ENCODE peak calls at places on chromosome 1, in nine cellular contexts. F is cardiac muscle cell; R is OCI-LY7; Y is PC-3; O is spleen; K is uterus; N is GM06990; M is brain microvascular endothelial cell; H is CD8-positive, alpha-beta T cell. B is an unnamed sample.

GRCh38 chr1:33256335-33256700 is at the start of gene ZNF362:
- DNase-seq in H (peak; percentile 82), K (peak; percentile 55), O (peak; percentile 93), N (peak; percentile 76), R (peak; percentile 80), Y (peak; percentile 59), F (peak; percentile 73), M (peak; percentile 49), B (no peak)

GRCh38 chr1:94792473-94792875 is 27.7 kb upstream of the SLC44A3 start:
- DNase-seq in Y (peak; percentile 72), O (peak; percentile 71), N (peak; percentile 31), F (peak; percentile 51), R (peak; percentile 75), K (no peak), M (peak; percentile 68), H (no peak), B (peak; percentile 63)

GRCh38 chr1:160219062-160219929 is 14.1 kb downstream of the PEA15 start:
- DNase-seq in F (peak; percentile 78), N (no peak), H (no peak), M (peak; percentile 50), O (no peak), Y (peak; percentile 73), K (no peak), R (no peak), B (peak; percentile 29)

GRCh38 chr1:170483041-170483440 is 48.9 kb upstream of the GORAB start:
- DNase-seq in F (no peak), H (no peak), Y (no peak), M (no peak), N (no peak), O (no peak), K (no peak), R (no peak), B (peak; percentile 54)

GRCh38 chr1:110489973-110490542 is 28.9 kb downstream of the KCNA10 start:
- DNase-seq in R (peak; percentile 37), O (no peak), F (no peak), M (no peak), K (no peak), Y (no peak), N (no peak), H (no peak), B (no peak)

GRCh38 chr1:8017495-8018310 is 8.4 kb downstream of the ERRFI1 start:
- DNase-seq in N (no peak), F (peak; percentile 64), Y (peak; percentile 64), H (no peak), M (no peak), K (no peak), O (no peak), R (no peak), B (no peak)

GRCh38 chr1:233045591-233045990 is 95.2 kb downstream of the NTPCR start:
- DNase-seq in F (peak; percentile 48), O (no peak), K (no peak), H (no peak), N (no peak), M (no peak), R (no peak), Y (no peak), B (no peak)

GRCh38 chr1:29835486-29836273 is 599.4 kb downstream of the PTPRU start:
- DNase-seq in H (no peak), M (no peak), K (no peak), F (no peak), N (peak; percentile 20), R (no peak), O (peak; percentile 51), Y (no peak), B (no peak)

GRCh38 chr1:53336146-53336545 is 8.3 kb upstream of the LRP8 start:
- DNase-seq in O (no peak), M (no peak), H (peak; percentile 7), R (no peak), F (no peak), N (no peak), K (no peak), Y (no peak), B (no peak)

GRCh38 chr1:144551107-144551542 is 41.6 kb upstream of the PPIAL4F start:
- DNase-seq in H (peak; percentile 66), F (no peak), O (peak; percentile 74), M (no peak), Y (no peak), K (no peak), N (peak; percentile 76), R (no peak), B (no peak)

GRCh38 chr1:70840260-70840953 is 207.2 kb downstream of the PTGER3 start:
- DNase-seq in O (no peak), H (no peak), N (no peak), K (no peak), M (no peak), F (no peak), Y (no peak), R (no peak), B (no peak)

GRCh38 chr1:176696109-176696508 is 233.1 kb downstream of the PAPPA2 start:
- DNase-seq in Y (peak; percentile 69), R (peak; percentile 5), K (no peak), F (no peak), M (no peak), H (no peak), N (no peak), O (no peak), B (no peak)

GRCh38 chr1:145720556-145720877 is 1.2 kb downstream of the CD160 start:
- DNase-seq in Y (peak; percentile 94), H (no peak), F (peak; percentile 30), R (no peak), O (peak; percentile 39), M (peak; percentile 56), K (no peak), N (no peak), B (no peak)

GRCh38 chr1:209787551-209787950 is 3.2 kb upstream of the C1orf74 start:
- DNase-seq in M (no peak), Y (peak; percentile 50), F (peak; percentile 30), O (no peak), N (no peak), R (no peak), K (no peak), H (no peak), B (no peak)

GRCh38 chr1:209780276-209780675 is 4.1 kb downstream of the C1orf74 start:
- DNase-seq in Y (no peak), O (no peak), K (no peak), F (no peak), M (no peak), N (no peak), R (no peak), H (no peak), B (no peak)

GRCh38 chr1:209784276-209785169 is at the start of gene C1orf74:
- DNase-seq in R (peak; percentile 98), N (peak; percentile 98), F (peak; percentile 98), Y (peak; percentile 99), K (peak; percentile 99), O (peak; percentile 99), H (peak; percentile 100), M (peak; percentile 97), B (peak; percentile 92)

GRCh38 chr1:209785592-209785991 is 1.2 kb upstream of the C1orf74 start:
- DNase-seq in K (no peak), H (no peak), N (no peak), Y (no peak), F (no peak), R (no peak), O (no peak), M (no peak), B (no peak)

DNA sequence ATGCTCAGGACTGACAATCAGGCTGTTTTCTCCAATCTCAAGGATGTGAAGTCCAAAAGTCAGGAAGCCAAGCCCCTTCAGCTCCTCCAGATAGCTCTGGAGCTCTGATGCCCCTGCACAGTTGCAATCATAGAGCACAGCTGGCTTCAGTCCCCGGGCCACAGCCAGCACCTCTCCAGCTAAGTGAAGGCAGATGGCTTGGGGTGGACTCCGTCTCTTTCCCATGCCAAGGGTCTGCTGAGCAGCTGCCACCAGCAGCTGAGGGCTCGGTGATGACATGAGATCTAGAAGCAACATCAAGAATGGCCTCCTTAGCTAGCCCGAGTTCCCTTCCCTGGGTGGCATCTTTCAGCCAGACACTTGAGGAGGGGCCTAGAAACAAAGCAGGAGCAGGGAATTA is 1.0 kb downstream of the C1orf74 start:
- DNase-seq in N (no peak), R (no peak), H (no peak), O (no peak), F (no peak), K (no peak), M (no peak), Y (no peak), B (no peak)
- H3K4me3 ChIP-seq in N (peak overlapping the region; percentile 75), R (peak overlapping the region; percentile 93), H (no peak overlapping the region), O (peak overlapping the region; percentile 57), F (no peak overlapping the region), K (no peak overlapping the region), M (peak overlapping the region; percentile 80), Y (peak overlapping the region; percentile 70), B (peak overlapping the region; percentile 91)

GRCh38 chr1:215601276-215601675 is 34.2 kb downstream of the KCTD3 start:
- DNase-seq in N (no peak), O (no peak), R (no peak), K (no peak), H (no peak), M (no peak), Y (no peak), F (no peak), B (no peak)
- TF ChIP-seq CTCF in N (no peak), O (no peak), R (no peak), K (no peak), H (no peak), M (no peak), Y (no peak), F (no peak), B (no peak)

DNA sequence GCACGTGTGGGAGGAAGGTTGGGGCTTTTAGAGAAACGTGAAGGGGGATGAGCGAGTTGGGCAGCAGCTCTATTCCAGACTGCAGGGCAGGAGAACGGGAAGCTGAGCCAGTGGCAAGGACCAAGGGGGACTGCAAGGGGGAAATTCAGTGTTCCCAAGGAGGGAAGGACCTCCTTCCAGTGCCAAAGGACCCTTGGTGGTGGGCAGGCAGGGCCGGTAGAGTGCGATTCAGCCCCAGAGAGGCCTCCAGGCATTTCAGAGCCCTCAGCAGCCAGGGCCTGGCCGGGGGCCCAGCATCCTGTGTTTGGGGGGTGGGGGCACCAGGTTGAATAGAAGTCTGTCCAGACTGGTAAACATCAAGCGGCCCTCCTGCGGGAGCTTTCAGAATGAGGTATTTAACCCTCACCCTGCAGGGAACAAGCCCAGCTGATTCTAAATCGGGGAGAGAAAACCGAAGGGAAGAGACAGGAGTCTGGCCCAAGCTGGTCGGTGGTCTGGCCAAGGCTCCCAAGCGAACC is 2.3 kb downstream of the COL9A2 start:
- DNase-seq in Y (no peak), H (no peak), O (peak; percentile 75), N (no peak), F (no peak), R (no peak), K (no peak), M (no peak), B (no peak)
- H3K4me3 ChIP-seq in Y (no peak overlapping the region), H (peak overlapping the region; percentile 84), O (peak overlapping the region; percentile 56), N (peak overlapping the region; percentile 26), F (no peak overlapping the region), R (peak overlapping the region; percentile 56), K (peak overlapping the region; percentile 31), M (peak overlapping the region; percentile 38), B (no peak overlapping the region)

DNA sequence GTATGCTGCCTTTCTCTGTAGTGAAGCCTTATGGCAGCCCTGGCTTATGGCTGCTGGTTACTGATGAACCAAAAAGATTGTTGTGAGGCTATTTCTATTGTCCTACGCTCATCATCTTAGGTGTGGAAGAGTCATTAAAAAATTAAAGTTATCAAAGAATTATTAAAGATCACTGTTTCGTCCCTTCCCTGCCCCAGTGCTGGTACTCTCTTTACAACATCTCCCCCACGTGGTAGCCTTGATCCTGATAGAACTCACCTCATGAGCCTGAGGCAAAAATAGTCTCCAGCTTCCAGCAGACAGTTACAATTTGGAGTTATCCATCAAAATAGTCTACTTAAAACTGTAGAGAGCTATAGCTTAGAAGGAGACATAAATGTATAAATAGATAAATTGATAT is 201.5 kb downstream of the S1PR1 start:
- DNase-seq in H (no peak), R (peak; percentile 39), M (peak; percentile 9), Y (peak; percentile 51), F (peak; percentile 18), O (no peak), N (no peak), K (no peak), B (no peak)
- TF ChIP-seq CTCF in H (no peak), R (peak; percentile 78), M (peak; percentile 43), Y (peak; percentile 60), F (peak; percentile 21), O (no peak), N (peak; percentile 68), K (no peak), B (peak; percentile 27)

B was measured in HFF-Myc.